ENCODE peak calls at places on chromosomes 11 and 22, in six cellular contexts. V is NCI-H1092; M is activated T-helper 9 cell treated with anti-CD3 and anti-CD28 coated beads, Interleukin-2, amount 50 U/mL, for 16 hours; B is NCI-H460; G is HEK293T; W is naive B cell. X is an unnamed sample.

GRCh38 chr11:116782728-116783127 is 5.1 kb downstream of the ZPR1 start:
- DNase-seq in V (no peak), M (no peak), B (no peak), G (no peak), W (no peak), X (no peak)

GRCh38 chr11:27204527-27204926 is 158.5 kb downstream of the CCDC34 start:
- DNase-seq in V (no peak), M (no peak), B (peak), G (no peak), W (no peak), X (no peak)

GRCh38 chr11:66557733-66558326 is 10.6 kb downstream of the CTSF start:
- DNase-seq in V (no peak), M (no peak), B (no peak), G (no peak), W (no peak), X (no peak)

GRCh38 chr22:21951931-21952465 is 650 bp downstream of the PPM1F start:
- DNase-seq in V (no peak), M (no peak), B (no peak), G (peak), W (peak), X (no peak)

GRCh38 chr11:70816156-70816678 is 417.9 kb downstream of the CTTN start:
- DNase-seq in V (no peak), M (no peak), B (no peak), G (no peak), W (no peak), X (no peak)

GRCh38 chr22:23908561-23909205 is 14.5 kb downstream of the MIF start:
- DNase-seq in V (no peak), M (no peak), B (no peak), G (no peak), W (no peak), X (no peak)

GRCh38 chr11:15584158-15584557 is 469.4 kb downstream of the INSC start:
- DNase-seq in V (no peak), M (no peak), B (no peak), G (no peak), W (no peak), X (no peak)

GRCh38 chr11:2169001-2169370 is 2.6 kb downstream of the TH start:
- DNase-seq in V (no peak), M (no peak), B (no peak), G (no peak), W (no peak), X (no peak)

X was measured in NCI-H2227 treated with DMSO at 0.1 percent for 48 hours.